ENCODE peak calls at places on chromosomes 3 and 15, in seven cellular contexts. N is colonic mucosa, Q is MCF 10A, T is Panc1, S is transverse colon, V is fibroblast of lung, A is RWPE1. F is an unnamed sample.

GRCh38 chr3:89957461-89957860 is 850.0 kb downstream of the EPHA3 start:
- DNase-seq in N (no peak), S (no peak), Q (no peak), T (no peak), A (no peak), V (no peak), F (no peak)

GRCh38 chr3:23808525-23808924 is 2.8 kb downstream of the UBE2E1 start:
- DNase-seq in N (no peak), T (no peak), A (no peak), V (no peak), S (no peak), Q (no peak), F (no peak)

GRCh38 chr15:65049418-65049840 is 4.2 kb downstream of the SLC51B start:
- DNase-seq in V (peak; percentile 79), T (peak; percentile 65), Q (peak; percentile 97), A (peak; percentile 100), S (peak; percentile 89), N (peak; percentile 88), F (peak; percentile 92)

GRCh38 chr3:138078096-138078495 is 37.3 kb downstream of the DZIP1L start:
- DNase-seq in T (no peak), Q (peak; percentile 94), V (no peak), S (no peak), N (no peak), A (peak; percentile 48), F (no peak)

GRCh38 chr15:100880139-100880896 is 687 bp downstream of the ALDH1A3 start:
- DNase-seq in N (no peak), V (no peak), S (no peak), T (no peak), A (peak; percentile 30), Q (no peak), F (no peak)

GRCh38 chr3:36919439-36920160 is 25.3 kb downstream of the TRANK1 start:
- DNase-seq in T (no peak), N (no peak), Q (no peak), S (no peak), A (no peak), V (no peak), F (no peak)

GRCh38 chr15:101042320-101042719 is 123.2 kb downstream of the LRRK1 start:
- DNase-seq in N (peak; percentile 6), V (no peak), Q (no peak), A (no peak), T (no peak), S (peak; percentile 3), F (no peak)

GRCh38 chr3:10981961-10982360 is 10.6 kb upstream of the SLC6A1 start:
- DNase-seq in S (no peak), V (no peak), N (no peak), Q (no peak), A (no peak), T (no peak), F (no peak)

GRCh38 chr3:170180107-170180951 is 1.2 kb downstream of the PHC3 start:
- DNase-seq in V (peak; percentile 55), A (peak; percentile 31), N (peak; percentile 25), T (no peak), S (no peak), Q (peak; percentile 31), F (no peak)

GRCh38 chr3:101995371-101996046 is 146.2 kb downstream of the NFKBIZ start:
- DNase-seq in Q (peak; percentile 24), V (no peak), N (no peak), A (no peak), S (no peak), T (no peak), F (no peak)

GRCh38 chr15:32905481-32905880 is 187.7 kb downstream of the GREM1 start:
- DNase-seq in V (no peak), T (peak; percentile 4), A (no peak), S (no peak), N (no peak), Q (no peak), F (no peak)

GRCh38 chr15:22811640-22812039 is 25.2 kb downstream of the NIPA1 start:
- DNase-seq in V (no peak), S (peak; percentile 65), A (no peak), T (no peak), N (peak; percentile 56), Q (peak; percentile 34), F (peak; percentile 4)

GRCh38 chr3:97699889-97700288 is 64.7 kb upstream of the ARL6 start:
- DNase-seq in S (no peak), V (no peak), A (no peak), Q (no peak), N (no peak), T (no peak), F (no peak)

DNA sequence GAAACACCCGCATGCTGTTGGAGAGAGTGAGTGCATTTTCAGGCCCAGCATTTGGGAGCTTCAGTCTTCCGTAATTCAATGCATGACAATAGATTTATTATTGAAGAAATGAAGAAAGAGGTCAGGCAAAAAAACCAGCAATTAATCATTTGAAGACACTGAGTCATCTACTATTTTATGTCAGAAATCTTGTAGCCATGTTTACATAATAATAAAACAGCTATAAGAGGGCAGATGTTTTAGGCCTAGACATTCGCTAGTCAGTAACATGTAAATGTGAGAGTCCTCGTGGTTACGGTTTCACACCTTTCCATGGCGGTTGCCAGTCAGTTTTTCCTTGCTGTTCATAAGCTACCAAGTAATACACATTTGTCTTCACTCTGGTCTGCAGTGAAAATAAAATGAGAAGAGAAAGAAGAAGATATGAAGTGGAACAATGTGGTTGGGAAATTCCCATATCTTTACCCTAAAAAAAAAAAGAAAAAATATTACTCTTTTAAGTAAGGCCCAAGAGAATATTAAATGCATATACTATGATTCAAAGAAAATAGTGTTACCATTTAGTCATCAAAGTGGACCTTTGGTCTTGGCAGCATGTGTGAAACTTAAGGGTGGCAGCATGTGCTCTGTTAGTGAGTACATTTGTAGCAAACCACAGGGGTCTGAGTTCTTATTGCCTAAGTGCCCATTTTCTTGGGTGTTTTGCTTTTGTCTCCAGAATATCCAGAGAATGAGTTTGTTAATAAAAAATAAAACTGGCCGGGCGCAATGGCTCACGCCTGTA is 140.5 kb upstream of the TBL1XR1 start:
- DNase-seq in V (peak; percentile 84), Q (peak; percentile 73), A (peak; percentile 13), S (no peak), T (no peak), N (no peak), F (no peak)
- TF ChIP-seq CTCF in V (no peak), Q (no peak), A (no peak), S (no peak), T (no peak), N (no peak), F (no peak)

GRCh38 chr15:86743283-86743903 is 663.7 kb downstream of the AGBL1 start:
- DNase-seq in Q (peak; percentile 55), S (peak; percentile 64), T (peak; percentile 12), V (no peak), A (peak; percentile 20), N (peak; percentile 65), F (peak; percentile 38)
- TF ChIP-seq CTCF in Q (peak; percentile 90), S (peak; percentile 71), T (peak; percentile 70), V (no peak), A (peak; percentile 46), N (peak; percentile 58), F (peak; percentile 31)

DNA sequence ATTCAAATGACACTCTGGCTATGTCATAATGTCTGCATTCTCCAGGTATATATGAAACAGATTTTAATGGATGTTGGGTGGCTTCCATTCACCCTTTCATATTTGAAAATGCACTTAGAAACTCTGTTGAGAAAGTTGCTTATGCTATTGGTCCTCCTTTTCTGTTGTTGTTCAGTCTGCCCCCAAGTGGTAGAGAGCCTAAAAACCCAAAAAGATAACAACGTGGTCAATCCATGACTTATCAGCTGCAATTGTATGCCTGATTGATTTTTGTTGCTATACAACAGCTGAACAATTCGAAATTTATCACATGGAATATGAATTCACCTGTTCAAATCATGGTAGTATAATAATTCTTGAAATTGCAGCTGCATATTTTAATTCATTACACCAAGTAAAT is 279.8 kb downstream of the ROBO2 start:
- DNase-seq in T (no peak), Q (peak; percentile 15), A (no peak), N (no peak), S (no peak), V (peak; percentile 48), F (no peak)
- TF ChIP-seq CTCF in T (no peak), Q (peak; percentile 15), A (no peak), N (no peak), S (no peak), V (peak; percentile 47), F (no peak)

DNA sequence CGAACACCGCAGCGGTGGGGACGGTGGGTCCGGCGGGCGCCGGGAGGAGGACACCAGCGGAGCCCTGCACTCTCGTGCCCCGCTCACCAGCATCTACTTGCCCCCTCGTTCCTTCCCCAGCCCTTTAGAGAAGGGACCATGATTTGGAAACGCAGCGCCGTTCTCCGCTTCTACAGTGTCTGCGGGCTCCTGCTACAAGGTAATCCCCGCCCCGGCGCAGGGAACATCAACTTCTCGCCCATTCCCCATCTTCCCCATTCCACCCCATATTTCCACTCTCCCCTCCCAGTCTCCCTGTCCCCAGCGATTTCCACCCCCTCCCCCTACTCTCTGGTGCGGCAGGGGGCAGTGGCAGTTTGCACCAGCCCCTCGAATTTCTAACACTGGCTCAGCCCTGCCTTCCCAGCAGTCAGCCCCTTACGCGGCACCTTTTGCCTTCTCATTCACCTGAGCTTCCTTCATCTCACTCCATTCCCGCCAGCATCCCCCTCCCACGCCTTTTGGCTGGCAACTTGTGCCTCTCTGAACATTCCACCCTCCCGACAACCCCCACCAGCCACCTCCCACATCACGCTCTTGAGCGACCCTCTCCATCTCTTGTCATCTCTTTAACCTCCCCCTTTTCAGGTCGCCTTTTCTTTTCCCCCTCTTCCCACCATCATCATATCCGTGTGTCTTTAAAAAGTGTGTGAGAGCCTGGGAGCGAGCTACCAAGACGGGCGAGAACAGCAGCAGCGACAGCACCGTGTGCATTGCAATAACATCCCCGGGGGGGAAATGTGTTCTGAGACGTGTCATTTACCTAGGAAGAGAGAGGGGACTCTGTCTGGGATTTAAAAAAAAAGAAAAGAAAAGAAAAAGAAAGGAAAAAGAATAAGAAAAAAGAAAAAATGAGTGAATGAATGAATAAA is 936 bp downstream of the CADM2 start:
- DNase-seq in N (no peak), S (no peak), Q (no peak), T (no peak), A (no peak), V (no peak), F (no peak)
- TF ChIP-seq CTCF in N (no peak), S (no peak), Q (no peak), T (no peak), A (no peak), V (no peak), F (no peak)

DNA sequence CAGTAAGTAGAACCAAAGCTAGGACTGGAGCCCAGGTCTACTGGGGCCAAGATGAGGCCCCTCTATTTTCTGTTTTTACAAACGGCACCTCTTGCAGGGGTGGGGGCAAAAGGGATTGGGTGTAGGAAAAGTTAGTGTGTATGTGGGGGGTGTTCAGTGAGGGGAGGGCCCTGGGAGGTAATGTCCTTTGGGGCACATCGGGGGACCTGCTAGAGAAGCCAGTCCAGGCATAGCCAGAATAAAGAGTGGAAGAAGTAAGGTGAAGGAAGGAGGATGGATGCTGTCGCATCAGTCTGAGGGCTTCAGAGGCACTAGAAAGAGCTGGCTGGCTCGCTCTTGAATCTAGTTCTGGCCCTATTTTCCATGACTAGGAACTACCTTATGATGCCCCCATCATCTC is 2.6 kb downstream of the PLCD1 start:
- DNase-seq in Q (no peak), V (no peak), N (no peak), T (no peak), S (no peak), A (no peak), F (no peak)
- TF ChIP-seq CTCF in Q (no peak), V (no peak), N (no peak), T (no peak), S (no peak), A (no peak), F (no peak)

F was measured in Calu3.